ENCODE peak calls at places on chromosomes 4 and X, in six cellular contexts. One of them, this sample, is unnamed.
A peak's percentile ranks its signal among the peaks of the same experiment; 100 is the strongest.

GRCh38 chr4:5972571-5972970 is 45.7 kb downstream of the C4orf50 start:
- DNase-seq in GM06990: no peak
- DNase-seq in testis: peak; percentile 25
- DNase-seq in GM20000: no peak
- DNase-seq in GM12865: no peak
- DNase-seq in transverse colon: no peak
- DNase-seq in this sample: no peak

GRCh38 chr4:52822583-52823477 is 39.3 kb upstream of the RASL11B start:
- DNase-seq in GM06990: no peak
- DNase-seq in testis: no peak
- DNase-seq in GM20000: no peak
- DNase-seq in GM12865: no peak
- DNase-seq in transverse colon: no peak
- DNase-seq in this sample: no peak

GRCh38 chrX:3651272-3651671 is 62.2 kb downstream of the PRKX start:
- DNase-seq in GM06990: no peak
- DNase-seq in testis: no peak
- DNase-seq in GM20000: no peak
- DNase-seq in GM12865: peak; percentile 18
- DNase-seq in transverse colon: no peak
- DNase-seq in this sample: no peak

GRCh38 chr4:82124365-82124764 is 249.4 kb downstream of the HNRNPD start:
- DNase-seq in GM06990: no peak
- DNase-seq in testis: no peak
- DNase-seq in GM20000: no peak
- DNase-seq in GM12865: no peak
- DNase-seq in transverse colon: no peak
- DNase-seq in this sample: no peak

GRCh38 chrX:3820170-3820569 is 106.7 kb upstream of the PRKX start:
- DNase-seq in GM06990: no peak
- DNase-seq in testis: no peak
- DNase-seq in GM20000: no peak
- DNase-seq in GM12865: no peak
- DNase-seq in transverse colon: no peak
- DNase-seq in this sample: no peak

GRCh38 chr4:105186701-105187158 is 40.1 kb downstream of the TET2 start:
- DNase-seq in GM06990: no peak
- DNase-seq in testis: no peak
- DNase-seq in GM20000: no peak
- DNase-seq in GM12865: no peak
- DNase-seq in transverse colon: no peak
- DNase-seq in this sample: no peak

GRCh38 chrX:64150775-64151174 is 54.7 kb downstream of the AMER1 start:
- DNase-seq in GM06990: no peak
- DNase-seq in testis: no peak
- DNase-seq in GM20000: no peak
- DNase-seq in GM12865: no peak
- DNase-seq in transverse colon: no peak
- DNase-seq in this sample: no peak

GRCh38 chr4:95545526-95545925 is 3.2 kb downstream of the UNC5C start:
- DNase-seq in GM06990: no peak
- DNase-seq in testis: no peak
- DNase-seq in GM20000: no peak
- DNase-seq in GM12865: no peak
- DNase-seq in transverse colon: no peak
- DNase-seq in this sample: no peak

GRCh38 chr4:4848540-4848939 is 10.9 kb upstream of the MSX1 start:
- DNase-seq in GM06990: no peak
- DNase-seq in testis: no peak
- DNase-seq in GM20000: no peak
- DNase-seq in GM12865: no peak
- DNase-seq in transverse colon: no peak
- DNase-seq in this sample: no peak

GRCh38 chr4:172708184-172708583 is 460.4 kb upstream of the GALNT7 start:
- DNase-seq in GM06990: no peak
- DNase-seq in testis: no peak
- DNase-seq in GM20000: no peak
- DNase-seq in GM12865: no peak
- DNase-seq in transverse colon: peak; percentile 9
- DNase-seq in this sample: no peak

GRCh38 chrX:130296743-130297142 is 28.0 kb upstream of the ZNF280C start:
- DNase-seq in GM06990: no peak
- DNase-seq in testis: no peak
- DNase-seq in GM20000: no peak
- DNase-seq in GM12865: no peak
- DNase-seq in transverse colon: no peak
- DNase-seq in this sample: no peak

GRCh38 chr4:5683566-5683965 is 24.8 kb downstream of the EVC2 start:
- DNase-seq in GM06990: no peak
- DNase-seq in testis: peak; percentile 52
- DNase-seq in GM20000: no peak
- DNase-seq in GM12865: no peak
- DNase-seq in transverse colon: no peak
- DNase-seq in this sample: no peak

GRCh38 chr4:188660796-188661195 is 521.6 kb downstream of the TRIML1 start:
- DNase-seq in GM06990: no peak
- DNase-seq in testis: no peak
- DNase-seq in GM20000: no peak
- DNase-seq in GM12865: no peak
- DNase-seq in transverse colon: no peak
- DNase-seq in this sample: no peak

GRCh38 chrX:109489174-109489573 is 7.3 kb upstream of the GUCY2F start:
- DNase-seq in GM06990: no peak
- DNase-seq in testis: no peak
- DNase-seq in GM20000: no peak
- DNase-seq in GM12865: no peak
- DNase-seq in transverse colon: no peak
- DNase-seq in this sample: no peak

GRCh38 chr4:117560329-117560728 is 474.0 kb upstream of the NDST3 start:
- DNase-seq in GM06990: no peak
- DNase-seq in testis: no peak
- DNase-seq in GM20000: no peak
- DNase-seq in GM12865: peak; percentile 6
- DNase-seq in transverse colon: no peak
- DNase-seq in this sample: no peak

GRCh38 chr4:143558286-143558685 is 44.8 kb downstream of the SMARCA5 start:
- DNase-seq in GM06990: no peak
- DNase-seq in testis: no peak
- DNase-seq in GM20000: no peak
- DNase-seq in GM12865: no peak
- DNase-seq in transverse colon: no peak
- DNase-seq in this sample: no peak

GRCh38 chrX:154459843-154460242 is 1.8 kb downstream of the PLXNA3 start:
- DNase-seq in GM06990: no peak
- DNase-seq in testis: peak; percentile 21
- DNase-seq in GM20000: no peak
- DNase-seq in GM12865: no peak
- DNase-seq in transverse colon: no peak
- DNase-seq in this sample: no peak

GRCh38 chrX:86047174-86047991 is at the start of gene CHM:
- DNase-seq in GM06990: peak; percentile 59
- DNase-seq in testis: peak; percentile 90
- DNase-seq in GM20000: peak; percentile 59
- DNase-seq in GM12865: peak; percentile 81
- DNase-seq in transverse colon: peak; percentile 58
- DNase-seq in this sample: peak; percentile 66

GRCh38 chr4:86926428-86927086 is 8.3 kb upstream of the AFF1 start:
- DNase-seq in GM06990: no peak
- DNase-seq in testis: no peak
- DNase-seq in GM20000: no peak
- DNase-seq in GM12865: no peak
- DNase-seq in transverse colon: no peak
- DNase-seq in this sample: no peak

GRCh38 chrX:114619874-114620273 is 36.0 kb downstream of the HTR2C start:
- DNase-seq in GM06990: no peak
- DNase-seq in testis: no peak
- DNase-seq in GM20000: peak; percentile 1
- DNase-seq in GM12865: peak; percentile 1
- DNase-seq in transverse colon: no peak
- DNase-seq in this sample: peak; percentile 12

GRCh38 chr4:8548731-8549351 is 31.4 kb upstream of the GPR78 start:
- DNase-seq in GM06990: no peak
- DNase-seq in testis: no peak
- DNase-seq in GM20000: no peak
- DNase-seq in GM12865: no peak
- DNase-seq in transverse colon: no peak
- DNase-seq in this sample: no peak

GRCh38 chr4:14415146-14415545 is 587.1 kb upstream of the CPEB2 start:
- DNase-seq in GM06990: no peak
- DNase-seq in testis: no peak
- DNase-seq in GM20000: no peak
- DNase-seq in GM12865: no peak
- DNase-seq in transverse colon: no peak
- DNase-seq in this sample: no peak

GRCh38 chr4:93770201-93770600 is 58.4 kb upstream of the ATOH1 start:
- DNase-seq in GM06990: no peak
- DNase-seq in testis: no peak
- DNase-seq in GM20000: no peak
- DNase-seq in GM12865: no peak
- DNase-seq in transverse colon: no peak
- DNase-seq in this sample: no peak

GRCh38 chr4:93759506-93759905 is 69.0 kb upstream of the ATOH1 start:
- DNase-seq in GM06990: no peak
- DNase-seq in testis: no peak
- DNase-seq in GM20000: no peak
- DNase-seq in GM12865: no peak
- DNase-seq in transverse colon: no peak
- DNase-seq in this sample: no peak

GRCh38 chr4:93760284-93760683 is 68.3 kb upstream of the ATOH1 start:
- DNase-seq in GM06990: no peak
- DNase-seq in testis: no peak
- DNase-seq in GM20000: no peak
- DNase-seq in GM12865: no peak
- DNase-seq in transverse colon: no peak
- DNase-seq in this sample: no peak

GRCh38 chr4:93767917-93768316 is 60.6 kb upstream of the ATOH1 start:
- DNase-seq in GM06990: no peak
- DNase-seq in testis: no peak
- DNase-seq in GM20000: no peak
- DNase-seq in GM12865: no peak
- DNase-seq in transverse colon: no peak
- DNase-seq in this sample: no peak

DNA sequence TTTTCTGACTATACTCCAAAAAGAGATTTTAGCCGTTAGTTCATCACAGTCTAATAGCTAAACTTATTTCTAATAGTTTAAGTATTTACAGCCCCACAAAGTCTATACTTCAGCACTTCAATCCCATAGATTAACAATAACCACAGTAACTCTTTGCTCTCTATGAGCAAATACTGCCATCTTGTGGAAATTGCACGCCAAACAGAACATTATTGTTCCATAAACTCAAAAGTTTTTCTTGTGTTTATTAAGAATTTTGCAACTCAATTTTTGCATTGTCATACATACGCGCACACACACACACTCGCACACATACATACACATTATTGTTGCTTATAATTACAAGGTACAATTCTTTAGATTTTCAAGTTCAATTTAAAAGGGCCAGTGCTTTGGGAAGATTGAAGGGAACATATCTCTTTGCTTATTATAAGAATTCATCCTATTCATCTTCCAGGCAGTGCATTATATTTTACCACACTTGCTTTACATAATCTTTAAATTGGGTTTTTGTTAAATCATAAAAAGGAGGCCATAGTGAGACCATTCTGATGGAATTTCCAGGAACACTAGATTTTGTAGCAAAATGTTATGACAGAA is 63.8 kb upstream of the ATOH1 start:
- DNase-seq in GM06990: peak; percentile 4
- DNase-seq in testis: peak; percentile 52
- DNase-seq in GM20000: peak; percentile 61
- DNase-seq in GM12865: peak; percentile 57
- DNase-seq in transverse colon: no peak
- DNase-seq in this sample: peak; percentile 42
- TF ChIP-seq CTCF in GM06990: peak; percentile 59
- TF ChIP-seq CTCF in testis: peak; percentile 77
- TF ChIP-seq CTCF in GM20000: peak; percentile 53
- TF ChIP-seq CTCF in GM12865: peak; percentile 64
- TF ChIP-seq CTCF in transverse colon: peak; percentile 69
- TF ChIP-seq CTCF in this sample: peak; percentile 63

GRCh38 chrX:15150578-15150977 is 119.3 kb downstream of the ASB9 start:
- DNase-seq in GM06990: no peak
- DNase-seq in testis: no peak
- DNase-seq in GM20000: no peak
- DNase-seq in GM12865: peak; percentile 1
- DNase-seq in transverse colon: no peak
- DNase-seq in this sample: no peak

GRCh38 chrX:15143825-15144121 is 126.1 kb downstream of the ASB9 start:
- DNase-seq in GM06990: no peak
- DNase-seq in testis: no peak
- DNase-seq in GM20000: no peak
- DNase-seq in GM12865: no peak
- DNase-seq in transverse colon: no peak
- DNase-seq in this sample: no peak

GRCh38 chrX:15143050-15143824 is 126.6 kb downstream of the ASB9 start:
- DNase-seq in GM06990: no peak
- DNase-seq in testis: peak; percentile 61
- DNase-seq in GM20000: peak; percentile 7
- DNase-seq in GM12865: peak; percentile 49
- DNase-seq in transverse colon: peak; percentile 66
- DNase-seq in this sample: peak; percentile 37

GRCh38 chrX:15142084-15142715 is 127.7 kb downstream of the ASB9 start:
- DNase-seq in GM06990: no peak
- DNase-seq in testis: no peak
- DNase-seq in GM20000: no peak
- DNase-seq in GM12865: no peak
- DNase-seq in transverse colon: no peak
- DNase-seq in this sample: no peak

DNA sequence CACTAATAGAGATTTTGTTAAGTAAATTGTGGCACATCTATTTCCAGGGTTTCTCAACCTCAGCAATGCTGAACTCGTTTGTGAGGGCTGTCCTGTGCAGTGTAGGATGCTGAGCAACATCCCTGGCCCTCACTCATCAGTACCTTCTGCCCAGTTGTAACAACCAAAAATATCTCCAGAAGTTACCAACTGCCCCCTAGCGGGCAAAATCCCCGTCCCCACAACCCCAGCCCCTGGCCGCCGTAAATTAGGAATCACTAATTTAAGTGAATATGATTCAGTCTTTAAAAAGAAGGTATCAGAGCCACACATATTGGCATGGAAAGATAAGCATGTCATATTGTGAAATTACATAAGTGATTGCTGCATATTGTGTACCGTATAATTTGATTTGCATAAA is 123.4 kb downstream of the ASB9 start:
- DNase-seq in GM06990: peak; percentile 22
- DNase-seq in testis: peak; percentile 14
- DNase-seq in GM20000: no peak
- DNase-seq in GM12865: peak; percentile 17
- DNase-seq in transverse colon: peak; percentile 11
- DNase-seq in this sample: no peak
- TF ChIP-seq CTCF in GM06990: peak; percentile 70
- TF ChIP-seq CTCF in testis: peak; percentile 20
- TF ChIP-seq CTCF in GM20000: no peak
- TF ChIP-seq CTCF in GM12865: peak; percentile 40
- TF ChIP-seq CTCF in transverse colon: peak; percentile 24
- TF ChIP-seq CTCF in this sample: no peak

GRCh38 chrX:42680651-42681050 is 97.3 kb downstream of the PPP1R2C start:
- DNase-seq in GM06990: no peak
- DNase-seq in testis: peak; percentile 27
- DNase-seq in GM20000: no peak
- DNase-seq in GM12865: no peak
- DNase-seq in transverse colon: no peak
- DNase-seq in this sample: no peak
- TF ChIP-seq CTCF in GM06990: no peak
- TF ChIP-seq CTCF in testis: no peak
- TF ChIP-seq CTCF in GM20000: no peak
- TF ChIP-seq CTCF in GM12865: no peak
- TF ChIP-seq CTCF in transverse colon: no peak
- TF ChIP-seq CTCF in this sample: no peak

GRCh38 chr4:163665521-163666334 is 171.2 kb downstream of the TMA16 start:
- DNase-seq in GM06990: no peak
- DNase-seq in testis: no peak
- DNase-seq in GM20000: no peak
- DNase-seq in GM12865: peak; percentile 34
- DNase-seq in transverse colon: no peak
- DNase-seq in this sample: no peak
- TF ChIP-seq CTCF in GM06990: peak; percentile 24
- TF ChIP-seq CTCF in testis: no peak
- TF ChIP-seq CTCF in GM20000: no peak
- TF ChIP-seq CTCF in GM12865: no peak
- TF ChIP-seq CTCF in transverse colon: no peak
- TF ChIP-seq CTCF in this sample: no peak